ENCODE peak calls at places on chromosomes 3 and 15, in nine cellular contexts. G is aorta; K is T-cell; N is A549; L is activated CD4-positive, alpha-beta T cell treated with anti-CD3 and anti-CD28 coated beads, Interleukin-2, amount 50 U/mL, for 1 hour; D is GM23248; S is stimulated activated CD8-positive, alpha-beta memory T cell treated with anti-CD3 and anti-CD28 coated beads, Interleukin-15, amount 100 ng/mL, for 1 hour; X is G401; I is heart left ventricle. E is an unnamed sample.

GRCh38 chr3:131840151-131840797 is 194.5 kb downstream of the CPNE4 start:
- DNase-seq in G (no peak), K (no peak), N (no peak), L (no peak), D (peak), S (no peak), X (no peak), I (no peak), E (no peak)

GRCh38 chr3:152174876-152175575 is 93.7 kb upstream of the MBNL1 start:
- DNase-seq in G (no peak), K (no peak), N (no peak), L (no peak), D (peak), S (no peak), X (no peak), I (no peak), E (no peak)

GRCh38 chr15:45425135-45425534 is 46.8 kb upstream of the GATM start:
- DNase-seq in G (no peak), K (no peak), N (no peak), L (no peak), D (peak), S (no peak), X (no peak), I (no peak), E (no peak)

GRCh38 chr3:128036119-128036518 is 16.1 kb upstream of the SEC61A1 start:
- DNase-seq in G (no peak), K (no peak), N (no peak), L (no peak), D (no peak), S (no peak), X (no peak), I (no peak), E (no peak)

GRCh38 chr3:119723022-119723421 is 20.2 kb downstream of the CFAP91 start:
- DNase-seq in G (no peak), K (no peak), N (no peak), L (no peak), D (no peak), S (no peak), X (no peak), I (no peak), E (no peak)

GRCh38 chr3:76387000-76387399 is 601.7 kb upstream of the ZNF717 start:
- DNase-seq in G (no peak), K (no peak), N (no peak), L (no peak), D (no peak), S (no peak), X (no peak), I (no peak), E (no peak)

GRCh38 chr3:43953814-43954241 is 263.1 kb downstream of the ABHD5 start:
- DNase-seq in G (no peak), K (no peak), N (peak), L (no peak), D (peak), S (no peak), X (no peak), I (no peak), E (no peak)

GRCh38 chr3:72189344-72189743 is 404.4 kb upstream of the PROK2 start:
- DNase-seq in G (no peak), K (no peak), N (no peak), L (no peak), D (no peak), S (no peak), X (peak), I (no peak), E (no peak)

GRCh38 chr15:69735126-69735525 is 282.5 kb downstream of the RPLP1 start:
- DNase-seq in G (no peak), K (no peak), N (no peak), L (no peak), D (peak), S (no peak), X (no peak), I (no peak), E (no peak)

GRCh38 chr3:190539526-190539925 is 25.6 kb downstream of the IL1RAP start:
- DNase-seq in G (no peak), K (no peak), N (no peak), L (no peak), D (no peak), S (no peak), X (no peak), I (no peak), E (no peak)

GRCh38 chr3:23612296-23612891 is 193.4 kb upstream of the UBE2E1 start:
- DNase-seq in G (no peak), K (no peak), N (peak), L (no peak), D (peak), S (no peak), X (no peak), I (no peak), E (no peak)

GRCh38 chr3:112046599-112046998 is 12.1 kb downstream of the TMPRSS7 start:
- DNase-seq in G (no peak), K (no peak), N (no peak), L (no peak), D (peak), S (no peak), X (no peak), I (no peak), E (no peak)

GRCh38 chr3:150454085-150454484 is 46.0 kb downstream of the TSC22D2 start:
- DNase-seq in G (no peak), K (no peak), N (no peak), L (no peak), D (no peak), S (no peak), X (peak), I (no peak), E (no peak)

GRCh38 chr3:62421275-62421674 is 47.9 kb upstream of the FEZF2 start:
- DNase-seq in G (no peak), K (no peak), N (no peak), L (no peak), D (no peak), S (no peak), X (no peak), I (no peak), E (no peak)

GRCh38 chr15:67189326-67190051 is 65.0 kb downstream of the AAGAB start:
- DNase-seq in G (peak), K (no peak), N (no peak), L (no peak), D (peak), S (no peak), X (peak), I (peak), E (peak)

GRCh38 chr3:73783811-73784210 is 159.1 kb upstream of the PDZRN3 start:
- DNase-seq in G (no peak), K (no peak), N (no peak), L (no peak), D (no peak), S (no peak), X (no peak), I (no peak), E (no peak)

GRCh38 chr3:35710554-35710953 is 71.2 kb downstream of the ARPP21 start:
- DNase-seq in G (no peak), K (no peak), N (no peak), L (no peak), D (no peak), S (no peak), X (no peak), I (no peak), E (no peak)

GRCh38 chr15:40058476-40059140 is 19.6 kb upstream of the SRP14 start:
- DNase-seq in G (no peak), K (no peak), N (no peak), L (no peak), D (peak), S (no peak), X (no peak), I (no peak), E (no peak)

GRCh38 chr3:71055602-71056001 is 527.9 kb downstream of the FOXP1 start:
- DNase-seq in G (no peak), K (no peak), N (peak), L (no peak), D (peak), S (no peak), X (no peak), I (no peak), E (no peak)

GRCh38 chr15:68042156-68042854 is 11.8 kb upstream of the PIAS1 start:
- DNase-seq in G (no peak), K (no peak), N (peak), L (no peak), D (no peak), S (no peak), X (no peak), I (no peak), E (no peak)

GRCh38 chr15:93495799-93496637 is 407.0 kb upstream of the RGMA start:
- DNase-seq in G (no peak), K (no peak), N (no peak), L (no peak), D (no peak), S (no peak), X (no peak), I (no peak), E (peak)

GRCh38 chr3:32200490-32200889 is 38.0 kb upstream of the CMTM8 start:
- DNase-seq in G (no peak), K (no peak), N (no peak), L (no peak), D (no peak), S (no peak), X (no peak), I (peak), E (peak)

GRCh38 chr15:76191539-76192244 is 119.6 kb downstream of the ETFA start:
- DNase-seq in G (no peak), K (no peak), N (no peak), L (no peak), D (no peak), S (no peak), X (no peak), I (no peak), E (no peak)